ENCODE peak calls at places on chromosomes 5 and 9, in five cellular contexts. One of them, this sample, is unnamed.

GRCh38 chr9:88536951-88537742 is 2.2 kb downstream of the NXNL2 start:
- DNase-seq in breast epithelium: no peak
- DNase-seq in PC-3: no peak
- DNase-seq in upper lobe of right lung: no peak
- DNase-seq in tibial artery: peak; percentile 69
- DNase-seq in this sample: no peak

GRCh38 chr5:168111433-168111832 is 180.0 kb upstream of the WWC1 start:
- DNase-seq in upper lobe of right lung: no peak
- DNase-seq in breast epithelium: no peak
- DNase-seq in tibial artery: no peak
- DNase-seq in PC-3: no peak
- DNase-seq in this sample: no peak

GRCh38 chr5:132485641-132486317 is 4.8 kb downstream of the IRF1 start:
- DNase-seq in tibial artery: peak; percentile 56
- DNase-seq in breast epithelium: peak; percentile 19
- DNase-seq in upper lobe of right lung: peak; percentile 59
- DNase-seq in PC-3: no peak
- DNase-seq in this sample: no peak

GRCh38 chr5:143874312-143874711 is 62.4 kb downstream of the HMHB1 start:
- DNase-seq in tibial artery: no peak
- DNase-seq in PC-3: no peak
- DNase-seq in upper lobe of right lung: no peak
- DNase-seq in breast epithelium: no peak
- DNase-seq in this sample: peak; percentile 83

GRCh38 chr5:152092580-152092979 is 167.9 kb upstream of the GLRA1 start:
- DNase-seq in breast epithelium: no peak
- DNase-seq in tibial artery: no peak
- DNase-seq in PC-3: peak; percentile 19
- DNase-seq in upper lobe of right lung: no peak
- DNase-seq in this sample: peak; percentile 20

GRCh38 chr9:98706651-98707103 is 2.1 kb downstream of the GABBR2 start:
- DNase-seq in PC-3: peak; percentile 19
- DNase-seq in upper lobe of right lung: no peak
- DNase-seq in tibial artery: no peak
- DNase-seq in breast epithelium: no peak
- DNase-seq in this sample: no peak

GRCh38 chr5:154349621-154350020 is 96.2 kb upstream of the SAP30L start:
- DNase-seq in breast epithelium: no peak
- DNase-seq in upper lobe of right lung: no peak
- DNase-seq in tibial artery: no peak
- DNase-seq in PC-3: peak; percentile 6
- DNase-seq in this sample: no peak

GRCh38 chr5:127431977-127432376 is 85.5 kb upstream of the PRRC1 start:
- DNase-seq in PC-3: no peak
- DNase-seq in tibial artery: no peak
- DNase-seq in upper lobe of right lung: no peak
- DNase-seq in breast epithelium: no peak
- DNase-seq in this sample: no peak

GRCh38 chr9:113568081-113568435 is 104.5 kb downstream of the RGS3 start:
- DNase-seq in breast epithelium: no peak
- DNase-seq in PC-3: no peak
- DNase-seq in upper lobe of right lung: no peak
- DNase-seq in tibial artery: no peak
- DNase-seq in this sample: no peak

GRCh38 chr5:15003511-15003920 is 131.9 kb upstream of the ANKH start:
- DNase-seq in upper lobe of right lung: no peak
- DNase-seq in breast epithelium: peak; percentile 51
- DNase-seq in tibial artery: peak; percentile 71
- DNase-seq in PC-3: peak; percentile 83
- DNase-seq in this sample: peak; percentile 70

GRCh38 chr5:40441733-40442132 is 238.0 kb upstream of the PTGER4 start:
- DNase-seq in PC-3: no peak
- DNase-seq in breast epithelium: no peak
- DNase-seq in upper lobe of right lung: no peak
- DNase-seq in tibial artery: no peak
- DNase-seq in this sample: no peak

GRCh38 chr9:68998812-68999211 is 15.1 kb downstream of the PRKACG start:
- DNase-seq in tibial artery: no peak
- DNase-seq in PC-3: no peak
- DNase-seq in upper lobe of right lung: no peak
- DNase-seq in breast epithelium: no peak
- DNase-seq in this sample: no peak

GRCh38 chr5:42951847-42952411 is 88.2 kb downstream of the ANXA2R start:
- DNase-seq in breast epithelium: no peak
- DNase-seq in PC-3: no peak
- DNase-seq in upper lobe of right lung: no peak
- DNase-seq in tibial artery: no peak
- DNase-seq in this sample: no peak

GRCh38 chr9:120723547-120723946 is 9.3 kb upstream of the MEGF9 start:
- DNase-seq in breast epithelium: no peak
- DNase-seq in tibial artery: peak; percentile 79
- DNase-seq in PC-3: no peak
- DNase-seq in upper lobe of right lung: no peak
- DNase-seq in this sample: peak; percentile 51

GRCh38 chr5:149265559-149265958 is 6.1 kb upstream of the AFAP1L1 start:
- DNase-seq in upper lobe of right lung: no peak
- DNase-seq in PC-3: peak; percentile 75
- DNase-seq in tibial artery: no peak
- DNase-seq in breast epithelium: no peak
- DNase-seq in this sample: peak; percentile 33

GRCh38 chr5:4124201-4124852 is 528.7 kb downstream of the IRX1 start:
- DNase-seq in tibial artery: no peak
- DNase-seq in upper lobe of right lung: no peak
- DNase-seq in PC-3: no peak
- DNase-seq in breast epithelium: no peak
- DNase-seq in this sample: no peak

GRCh38 chr5:4129523-4129922 is 533.9 kb downstream of the IRX1 start:
- DNase-seq in tibial artery: no peak
- DNase-seq in upper lobe of right lung: no peak
- DNase-seq in PC-3: no peak
- DNase-seq in breast epithelium: no peak
- DNase-seq in this sample: no peak

GRCh38 chr5:4130819-4131218 is 535.2 kb downstream of the IRX1 start:
- DNase-seq in tibial artery: no peak
- DNase-seq in upper lobe of right lung: no peak
- DNase-seq in PC-3: no peak
- DNase-seq in breast epithelium: no peak
- DNase-seq in this sample: no peak

GRCh38 chr5:4128994-4129393 is 533.4 kb downstream of the IRX1 start:
- DNase-seq in upper lobe of right lung: no peak
- DNase-seq in tibial artery: no peak
- DNase-seq in PC-3: no peak
- DNase-seq in breast epithelium: no peak
- DNase-seq in this sample: no peak
- H3K9me3 ChIP-seq in upper lobe of right lung: no peaks in the 10 kb centered on the region
- H3K9me3 ChIP-seq in tibial artery: peaks cover 7% of the 10 kb centered on the region
- H3K9me3 ChIP-seq in PC-3: peaks cover 20% of the 10 kb centered on the region
- H3K9me3 ChIP-seq in breast epithelium: peaks cover 10% of the 10 kb centered on the region
- H3K9me3 ChIP-seq in this sample: no peaks in the 10 kb centered on the region

GRCh38 chr5:76637490-76637889 is 14.3 kb upstream of the F2RL2 start:
- DNase-seq in breast epithelium: no peak
- DNase-seq in upper lobe of right lung: no peak
- DNase-seq in PC-3: no peak
- DNase-seq in tibial artery: no peak
- DNase-seq in this sample: no peak
- H3K9me3 ChIP-seq in breast epithelium: no peaks in the 10 kb centered on the region
- H3K9me3 ChIP-seq in upper lobe of right lung: no peaks in the 10 kb centered on the region
- H3K9me3 ChIP-seq in PC-3: no peaks in the 10 kb centered on the region
- H3K9me3 ChIP-seq in tibial artery: no peaks in the 10 kb centered on the region
- H3K9me3 ChIP-seq in this sample: no peaks in the 10 kb centered on the region

DNA sequence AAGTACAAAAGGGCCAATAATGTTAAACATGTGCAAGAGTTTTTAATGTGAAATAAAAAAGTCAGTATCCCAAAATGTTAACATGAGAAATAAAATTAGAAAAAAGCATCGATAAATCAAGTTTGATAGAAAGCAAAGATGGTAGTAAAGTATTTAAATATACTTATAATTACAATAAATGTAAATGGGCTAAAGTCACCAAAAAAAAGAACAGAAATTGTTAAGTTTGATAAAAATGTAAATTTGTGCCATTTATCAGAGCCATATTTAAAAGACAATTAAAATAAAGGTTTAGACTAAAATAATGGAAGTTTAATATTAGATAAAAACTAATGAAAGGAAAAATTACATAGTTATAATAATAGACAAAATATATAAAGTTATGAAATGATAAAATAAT is 500.5 kb downstream of the TMEM232 start:
- DNase-seq in tibial artery: no peak
- DNase-seq in breast epithelium: no peak
- DNase-seq in upper lobe of right lung: no peak
- DNase-seq in PC-3: no peak
- DNase-seq in this sample: no peak
- H3K9me3 ChIP-seq in tibial artery: peaks cover 20% of the 10 kb centered on the region
- H3K9me3 ChIP-seq in breast epithelium: peaks cover 55% of the 10 kb centered on the region
- H3K9me3 ChIP-seq in upper lobe of right lung: peaks cover 14% of the 10 kb centered on the region
- H3K9me3 ChIP-seq in PC-3: peaks cover 3% of the 10 kb centered on the region
- H3K9me3 ChIP-seq in this sample: peaks cover 4% of the 10 kb centered on the region

DNA sequence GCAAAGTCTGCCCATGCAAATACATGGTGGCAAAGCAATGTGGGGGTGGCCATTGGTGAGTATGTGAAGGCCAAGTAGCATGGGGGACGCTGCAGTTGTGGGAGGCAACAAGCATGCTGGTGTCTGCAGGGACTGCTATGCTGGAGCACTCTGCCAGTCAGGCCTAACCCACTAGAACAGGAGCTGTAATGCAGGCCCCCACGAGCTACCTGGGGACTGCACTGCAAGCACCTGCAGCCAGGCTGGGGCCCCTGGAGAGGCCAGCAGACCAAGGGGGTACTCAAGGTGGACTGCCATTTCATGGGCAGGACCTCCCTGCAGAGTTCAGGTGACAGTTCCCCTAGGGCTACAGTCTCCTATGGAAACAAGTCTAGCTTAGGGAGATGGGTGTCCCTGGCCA is 183.8 kb upstream of the PDE4D start:
- DNase-seq in upper lobe of right lung: no peak
- DNase-seq in PC-3: no peak
- DNase-seq in breast epithelium: no peak
- DNase-seq in tibial artery: no peak
- DNase-seq in this sample: no peak
- H3K9me3 ChIP-seq in upper lobe of right lung: no peaks in the 10 kb centered on the region
- H3K9me3 ChIP-seq in PC-3: no peaks in the 10 kb centered on the region
- H3K9me3 ChIP-seq in breast epithelium: peaks cover 12% of the 10 kb centered on the region
- H3K9me3 ChIP-seq in tibial artery: peaks cover 5% of the 10 kb centered on the region
- H3K9me3 ChIP-seq in this sample: no peaks in the 10 kb centered on the region

GRCh38 chr9:40914772-40915659 is 213.5 kb downstream of the FOXD4L6 start:
- DNase-seq in PC-3: no peak
- DNase-seq in breast epithelium: no peak
- DNase-seq in tibial artery: no peak
- DNase-seq in upper lobe of right lung: no peak
- DNase-seq in this sample: no peak

GRCh38 chr9:40909821-40910220 is 218.7 kb downstream of the FOXD4L6 start:
- DNase-seq in upper lobe of right lung: no peak
- DNase-seq in breast epithelium: no peak
- DNase-seq in PC-3: no peak
- DNase-seq in tibial artery: no peak
- DNase-seq in this sample: no peak

GRCh38 chr9:40911647-40912046 is 216.8 kb downstream of the FOXD4L6 start:
- DNase-seq in tibial artery: no peak
- DNase-seq in PC-3: no peak
- DNase-seq in upper lobe of right lung: no peak
- DNase-seq in breast epithelium: no peak
- DNase-seq in this sample: no peak

GRCh38 chr9:40913096-40913719 is 215.3 kb downstream of the FOXD4L6 start:
- DNase-seq in breast epithelium: no peak
- DNase-seq in tibial artery: no peak
- DNase-seq in PC-3: no peak
- DNase-seq in upper lobe of right lung: no peak
- DNase-seq in this sample: no peak

GRCh38 chr9:40913928-40914673 is 214.4 kb downstream of the FOXD4L6 start:
- DNase-seq in upper lobe of right lung: no peak
- DNase-seq in breast epithelium: no peak
- DNase-seq in tibial artery: no peak
- DNase-seq in PC-3: no peak
- DNase-seq in this sample: no peak
- H3K9me3 ChIP-seq in upper lobe of right lung: peaks cover 85% of the 10 kb centered on the region
- H3K9me3 ChIP-seq in breast epithelium: peaks cover 91% of the 10 kb centered on the region
- H3K9me3 ChIP-seq in tibial artery: peaks cover 83% of the 10 kb centered on the region
- H3K9me3 ChIP-seq in PC-3: no peaks in the 10 kb centered on the region
- H3K9me3 ChIP-seq in this sample: peaks cover 9% of the 10 kb centered on the region

DNA sequence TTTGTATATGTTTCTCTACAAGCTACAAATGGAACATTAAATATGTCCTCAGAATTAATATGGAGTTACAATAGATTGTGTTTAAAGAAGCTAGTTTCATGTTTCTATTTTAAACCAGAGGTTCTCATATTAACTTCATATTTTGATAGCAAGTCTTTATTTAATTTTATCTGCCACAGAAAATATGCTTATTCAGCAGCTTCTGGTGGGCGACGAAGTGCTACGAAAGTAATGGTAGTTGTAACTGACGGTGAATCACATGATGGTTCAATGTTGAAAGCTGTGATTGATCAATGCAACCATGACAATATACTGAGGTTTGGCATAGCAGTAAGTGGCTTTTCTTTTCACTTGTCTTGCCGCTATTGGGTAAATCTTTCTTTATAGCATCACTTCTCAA is 54.2 kb downstream of the MOCS2 start:
- DNase-seq in tibial artery: no peak
- DNase-seq in breast epithelium: no peak
- DNase-seq in PC-3: no peak
- DNase-seq in upper lobe of right lung: no peak
- DNase-seq in this sample: no peak
- H3K9me3 ChIP-seq in tibial artery: no peaks in the 10 kb centered on the region
- H3K9me3 ChIP-seq in breast epithelium: no peaks in the 10 kb centered on the region
- H3K9me3 ChIP-seq in PC-3: no peaks in the 10 kb centered on the region
- H3K9me3 ChIP-seq in upper lobe of right lung: no peaks in the 10 kb centered on the region
- H3K9me3 ChIP-seq in this sample: no peaks in the 10 kb centered on the region

DNA sequence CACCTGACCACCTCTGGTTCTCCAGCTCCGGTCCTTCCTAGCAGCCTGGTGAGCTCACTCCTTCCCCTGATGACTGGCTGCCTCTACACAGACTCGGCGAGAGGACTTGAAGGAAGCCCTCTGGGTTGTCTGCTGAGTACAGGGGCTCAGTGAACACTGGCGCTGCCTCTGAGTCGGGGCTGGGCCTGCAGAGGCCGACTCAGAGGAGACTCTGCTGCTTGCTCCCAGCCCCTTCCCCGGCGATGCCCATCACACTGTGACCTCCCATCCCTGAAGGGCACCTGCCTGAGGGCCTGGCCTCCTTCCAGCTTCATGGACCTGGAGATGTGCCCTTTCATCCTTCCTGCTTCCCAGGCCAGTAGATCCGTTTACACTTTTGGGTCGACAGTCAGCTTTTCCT is 22.0 kb downstream of the CRB2 start:
- DNase-seq in breast epithelium: no peak
- DNase-seq in PC-3: no peak
- DNase-seq in upper lobe of right lung: no peak
- DNase-seq in tibial artery: no peak
- DNase-seq in this sample: no peak
- H3K9me3 ChIP-seq in breast epithelium: no peaks in the 10 kb centered on the region
- H3K9me3 ChIP-seq in PC-3: no peaks in the 10 kb centered on the region
- H3K9me3 ChIP-seq in upper lobe of right lung: no peaks in the 10 kb centered on the region
- H3K9me3 ChIP-seq in tibial artery: no peaks in the 10 kb centered on the region
- H3K9me3 ChIP-seq in this sample: no peaks in the 10 kb centered on the region

This sample was measured in MG63.